ENCODE peak calls at places on chromosomes 7 and 10, in ten cellular contexts. G, X, C, Y, Z, U, R, F, B and E are unnamed samples.

GRCh38 chr7:88357794-88358533 is 51.3 kb upstream of the STEAP4 start:
- DNase-seq in G (no peak), X (peak; percentile 49), C (no peak), Y (no peak), Z (no peak), U (no peak), R (no peak), F (no peak), B (no peak), E (no peak)

GRCh38 chr10:68501691-68502090 is 25.6 kb downstream of the SLC25A16 start:
- DNase-seq in G (no peak), X (no peak), C (no peak), Y (no peak), Z (no peak), U (no peak), R (no peak), F (no peak), B (no peak), E (no peak)

GRCh38 chr7:45111298-45112223 is at the start of gene TBRG4:
- DNase-seq in G (peak; percentile 91), X (peak; percentile 97), C (peak; percentile 96), Y (peak; percentile 92), Z (peak; percentile 89), U (peak; percentile 81), R (peak; percentile 87), F (peak; percentile 94), B (peak; percentile 89), E (peak; percentile 94)

GRCh38 chr10:16799621-16800020 is 17.6 kb downstream of the RSU1 start:
- DNase-seq in G (no peak), X (peak; percentile 13), C (peak; percentile 43), Y (no peak), Z (no peak), U (no peak), R (no peak), F (no peak), B (no peak), E (no peak)

GRCh38 chr10:3398825-3399646 is 226.5 kb upstream of the PITRM1 start:
- DNase-seq in G (no peak), X (peak; percentile 40), C (no peak), Y (no peak), Z (no peak), U (no peak), R (no peak), F (no peak), B (peak; percentile 65), E (peak; percentile 88)

GRCh38 chr10:107616463-107617131 is 452.1 kb upstream of the SORCS1 start:
- DNase-seq in G (no peak), X (peak; percentile 22), C (no peak), Y (no peak), Z (no peak), U (no peak), R (no peak), F (no peak), B (no peak), E (no peak)

GRCh38 chr10:32139223-32140073 is 83.2 kb upstream of the KIF5B start:
- DNase-seq in G (peak; percentile 93), X (peak; percentile 92), C (peak; percentile 24), Y (peak; percentile 31), Z (no peak), U (peak; percentile 30), R (no peak), F (peak; percentile 96), B (peak; percentile 32), E (peak; percentile 23)

GRCh38 chr7:130286881-130287280 is 6.1 kb upstream of the CPA4 start:
- DNase-seq in G (no peak), X (peak; percentile 61), C (no peak), Y (no peak), Z (no peak), U (no peak), R (no peak), F (no peak), B (no peak), E (no peak)

GRCh38 chr7:93185303-93186027 is 37.3 kb upstream of the SAMD9L start:
- DNase-seq in G (no peak), X (no peak), C (peak; percentile 42), Y (no peak), Z (no peak), U (no peak), R (no peak), F (no peak), B (no peak), E (no peak)

GRCh38 chr7:74544706-74545469 is 91.2 kb downstream of the GTF2IRD1 start:
- DNase-seq in G (no peak), X (peak; percentile 66), C (peak; percentile 54), Y (no peak), Z (no peak), U (no peak), R (no peak), F (no peak), B (peak; percentile 42), E (no peak)

GRCh38 chr10:118721005-118721876 is 33.5 kb downstream of the CACUL1 start:
- DNase-seq in G (peak; percentile 67), X (peak; percentile 56), C (peak; percentile 82), Y (no peak), Z (no peak), U (no peak), R (peak; percentile 23), F (peak; percentile 21), B (no peak), E (peak; percentile 56)

GRCh38 chr7:36280840-36281812 is 108.5 kb upstream of the ANLN start:
- DNase-seq in G (peak; percentile 85), X (peak; percentile 86), C (no peak), Y (peak; percentile 73), Z (no peak), U (peak; percentile 66), R (peak; percentile 68), F (peak; percentile 86), B (no peak), E (peak; percentile 93)

GRCh38 chr7:132066776-132067175 is 509.5 kb downstream of the PLXNA4 start:
- DNase-seq in G (no peak), X (peak; percentile 36), C (no peak), Y (peak; percentile 42), Z (no peak), U (no peak), R (no peak), F (peak; percentile 35), B (no peak), E (peak; percentile 43)

GRCh38 chr10:119104653-119105024 is 726 bp downstream of the DENND10 start:
- DNase-seq in G (peak; percentile 23), X (peak; percentile 17), C (peak; percentile 9), Y (peak; percentile 40), Z (no peak), U (no peak), R (no peak), F (no peak), B (peak; percentile 29), E (peak; percentile 24)

GRCh38 chr10:54262726-54263125 is 538.3 kb downstream of the PCDH15 start:
- DNase-seq in G (no peak), X (no peak), C (no peak), Y (no peak), Z (no peak), U (no peak), R (no peak), F (no peak), B (no peak), E (no peak)

GRCh38 chr7:1939434-1940401 is 269.6 kb downstream of the ELFN1 start:
- DNase-seq in G (no peak), X (no peak), C (peak; percentile 51), Y (peak; percentile 23), Z (peak; percentile 39), U (no peak), R (no peak), F (no peak), B (no peak), E (no peak)

GRCh38 chr10:74306227-74306982 is 155.4 kb downstream of the ADK start:
- DNase-seq in G (no peak), X (no peak), C (no peak), Y (no peak), Z (no peak), U (no peak), R (no peak), F (no peak), B (no peak), E (no peak)

GRCh38 chr10:59708816-59709471 is 706 bp downstream of the SLC16A9 start:
- DNase-seq in G (no peak), X (peak; percentile 42), C (peak; percentile 20), Y (peak; percentile 60), Z (no peak), U (no peak), R (peak; percentile 25), F (no peak), B (peak; percentile 41), E (peak; percentile 20)

GRCh38 chr10:51651063-51651462 is 48.3 kb downstream of the CSTF2T start:
- DNase-seq in G (no peak), X (peak; percentile 4), C (no peak), Y (no peak), Z (no peak), U (no peak), R (no peak), F (no peak), B (no peak), E (no peak)

GRCh38 chr7:42502022-42502421 is 265.0 kb upstream of the GLI3 start:
- DNase-seq in G (no peak), X (peak; percentile 59), C (no peak), Y (no peak), Z (no peak), U (no peak), R (no peak), F (no peak), B (no peak), E (no peak)

GRCh38 chr7:116966606-116967005 is 13.3 kb downstream of the ST7 start:
- DNase-seq in G (no peak), X (no peak), C (no peak), Y (no peak), Z (no peak), U (no peak), R (no peak), F (no peak), B (no peak), E (no peak)

GRCh38 chr10:128804411-128804810 is 662.6 kb upstream of the MGMT start:
- DNase-seq in G (no peak), X (no peak), C (no peak), Y (no peak), Z (no peak), U (no peak), R (no peak), F (no peak), B (no peak), E (no peak)

GRCh38 chr7:154767194-154767593 is 235.7 kb downstream of the PAXIP1 start:
- DNase-seq in G (no peak), X (peak; percentile 94), C (no peak), Y (no peak), Z (no peak), U (no peak), R (no peak), F (no peak), B (no peak), E (no peak)

GRCh38 chr10:109852718-109853037 is 70.6 kb downstream of the XPNPEP1 start:
- DNase-seq in G (no peak), X (no peak), C (no peak), Y (no peak), Z (no peak), U (no peak), R (no peak), F (no peak), B (no peak), E (no peak)

GRCh38 chr10:33939892-33940291 is 605.4 kb upstream of the NRP1 start:
- DNase-seq in G (no peak), X (no peak), C (no peak), Y (no peak), Z (no peak), U (no peak), R (no peak), F (no peak), B (no peak), E (no peak)

GRCh38 chr7:100219271-100219737 is 445 bp upstream of the PVRIG start:
- DNase-seq in G (no peak), X (no peak), C (peak; percentile 61), Y (no peak), Z (no peak), U (no peak), R (no peak), F (no peak), B (no peak), E (no peak)

GRCh38 chr10:95508730-95509129 is 52.4 kb downstream of the SORBS1 start:
- DNase-seq in G (no peak), X (no peak), C (no peak), Y (no peak), Z (no peak), U (no peak), R (no peak), F (peak; percentile 5), B (no peak), E (no peak)

GRCh38 chr7:103317009-103317408 is 19.8 kb downstream of the PMPCB start:
- DNase-seq in G (no peak), X (peak; percentile 18), C (no peak), Y (no peak), Z (no peak), U (no peak), R (no peak), F (no peak), B (no peak), E (no peak)